ENCODE peak calls at places on chromosomes 2 and 18, in nine cellular contexts. R is adrenal gland, A is testis, V is A549, U is body of pancreas, S is endothelial cell of umbilical vein, T is prostate gland, Q is esophagus muscularis mucosa, P is stomach. Z is an unnamed sample.
A peak's percentile ranks its signal among the peaks of the same experiment; 100 is the strongest.

GRCh38 chr18:33906046-33906445 is 318.7 kb downstream of the NOL4 start:
- DNase-seq in R (no peak), A (no peak), V (no peak), U (no peak), S (no peak), T (no peak), Q (no peak), P (no peak), Z (no peak)

GRCh38 chr2:72985891-72986683 is 68.8 kb downstream of the EMX1 start:
- DNase-seq in R (peak; percentile 38), A (no peak), V (no peak), U (peak; percentile 30), S (no peak), T (no peak), Q (no peak), P (peak; percentile 72), Z (peak; percentile 77)

GRCh38 chr2:58240595-58240937 is 559 bp downstream of the FANCL start:
- DNase-seq in R (no peak), A (no peak), V (no peak), U (no peak), S (no peak), T (no peak), Q (no peak), P (no peak), Z (no peak)

GRCh38 chr2:237427807-237428506 is 14.0 kb upstream of the COL6A3 start:
- DNase-seq in R (no peak), A (no peak), V (no peak), U (no peak), S (no peak), T (no peak), Q (no peak), P (no peak), Z (no peak)

GRCh38 chr2:40611196-40611595 is 159.3 kb upstream of the SLC8A1 start:
- DNase-seq in R (no peak), A (no peak), V (no peak), U (no peak), S (no peak), T (no peak), Q (no peak), P (no peak), Z (no peak)

GRCh38 chr2:163551974-163552373 is 183.8 kb downstream of the FIGN start:
- DNase-seq in R (no peak), A (no peak), V (no peak), U (no peak), S (no peak), T (no peak), Q (no peak), P (no peak), Z (no peak)

GRCh38 chr2:231362785-231363184 is 32.7 kb upstream of the B3GNT7 start:
- DNase-seq in R (no peak), A (no peak), V (no peak), U (no peak), S (no peak), T (no peak), Q (no peak), P (no peak), Z (no peak)

GRCh38 chr2:233674995-233675394 is 3.3 kb downstream of the UGT1A9 start:
- DNase-seq in R (no peak), A (no peak), V (no peak), U (no peak), S (no peak), T (no peak), Q (no peak), P (no peak), Z (no peak)

GRCh38 chr2:226994775-226995174 is 158.9 kb downstream of the RHBDD1 start:
- DNase-seq in R (no peak), A (no peak), V (peak; percentile 11), U (no peak), S (no peak), T (no peak), Q (no peak), P (no peak), Z (no peak)

GRCh38 chr2:220553150-220553549 is 925.7 kb downstream of the SLC4A3 start:
- DNase-seq in R (no peak), A (no peak), V (no peak), U (no peak), S (no peak), T (no peak), Q (peak; percentile 29), P (no peak), Z (no peak)

GRCh38 chr18:59540819-59541218 is 156.4 kb downstream of the CCBE1 start:
- DNase-seq in R (no peak), A (no peak), V (no peak), U (no peak), S (no peak), T (no peak), Q (no peak), P (no peak), Z (no peak)

GRCh38 chr18:2897015-2897414 is 50.2 kb downstream of the EMILIN2 start:
- DNase-seq in R (no peak), A (no peak), V (no peak), U (no peak), S (no peak), T (no peak), Q (no peak), P (no peak), Z (no peak)

GRCh38 chr18:61400714-61401113 is 67.5 kb downstream of the CDH20 start:
- DNase-seq in R (no peak), A (no peak), V (no peak), U (no peak), S (peak; percentile 62), T (no peak), Q (no peak), P (no peak), Z (no peak)

GRCh38 chr2:45137941-45138695 is 128.9 kb upstream of the SIX2 start:
- DNase-seq in R (no peak), A (no peak), V (no peak), U (no peak), S (no peak), T (no peak), Q (no peak), P (no peak), Z (no peak)

GRCh38 chr2:45132551-45132950 is 123.3 kb upstream of the SIX2 start:
- DNase-seq in R (no peak), A (no peak), V (no peak), U (no peak), S (no peak), T (no peak), Q (no peak), P (no peak), Z (no peak)

GRCh38 chr2:45131587-45131986 is 122.3 kb upstream of the SIX2 start:
- DNase-seq in R (no peak), A (peak; percentile 65), V (no peak), U (no peak), S (no peak), T (no peak), Q (no peak), P (no peak), Z (no peak)

GRCh38 chr2:45134014-45134413 is 124.8 kb upstream of the SIX2 start:
- DNase-seq in R (no peak), A (no peak), V (no peak), U (no peak), S (peak; percentile 25), T (no peak), Q (no peak), P (no peak), Z (no peak)

DNA sequence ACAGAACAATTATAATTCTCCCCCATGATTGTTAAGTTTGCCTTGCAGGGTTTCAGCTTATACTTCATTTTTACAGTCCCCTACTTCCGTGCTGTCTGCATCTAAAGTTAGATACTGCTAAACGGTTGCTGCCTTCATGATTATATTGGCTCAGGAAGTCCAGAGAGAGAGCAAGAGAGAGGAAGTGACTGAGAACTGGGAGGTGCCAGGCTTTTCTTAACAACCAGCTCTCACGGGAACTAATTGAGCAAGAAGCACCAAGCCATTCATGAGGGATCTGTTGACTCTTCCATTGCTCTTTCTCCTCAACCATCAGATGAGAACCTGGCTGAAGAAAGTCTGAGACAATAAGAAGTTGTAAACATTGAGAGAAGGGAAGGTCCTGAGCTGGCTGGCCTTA is 125.5 kb upstream of the SIX2 start:
- DNase-seq in R (peak; percentile 12), A (no peak), V (peak; percentile 11), U (no peak), S (peak; percentile 62), T (no peak), Q (no peak), P (no peak), Z (no peak)
- TF ChIP-seq POLR2A in R (no peak), A (no peak), V (no peak), U (no peak), S (no peak), T (no peak), Q (no peak), P (no peak), Z (no peak)

GRCh38 chr2:134124047-134124753 is 129.7 kb upstream of the MGAT5 start:
- DNase-seq in R (no peak), A (no peak), V (no peak), U (peak; percentile 43), S (no peak), T (no peak), Q (no peak), P (peak; percentile 65), Z (no peak)
- H3K4me1 ChIP-seq in R (peaks cover 33% of the 10 kb centered on the region), A (peaks cover under 1% of the 10 kb centered on the region), V (peaks cover 22% of the 10 kb centered on the region), U (peaks cover 76% of the 10 kb centered on the region), S (peaks cover 13% of the 10 kb centered on the region), T (no peaks in the 10 kb centered on the region), Q (peaks cover 68% of the 10 kb centered on the region), P (peaks cover 69% of the 10 kb centered on the region), Z (peaks cover 18% of the 10 kb centered on the region)

GRCh38 chr2:25435421-25435820 is 93.7 kb upstream of the DNMT3A start:
- DNase-seq in R (no peak), A (no peak), V (no peak), U (no peak), S (no peak), T (no peak), Q (no peak), P (no peak), Z (no peak)

GRCh38 chr2:25430556-25430955 is 88.8 kb upstream of the DNMT3A start:
- DNase-seq in R (no peak), A (no peak), V (no peak), U (no peak), S (no peak), T (no peak), Q (no peak), P (no peak), Z (no peak)

GRCh38 chr2:25426326-25426725 is 84.6 kb upstream of the DNMT3A start:
- DNase-seq in R (no peak), A (no peak), V (no peak), U (no peak), S (no peak), T (no peak), Q (no peak), P (no peak), Z (no peak)

GRCh38 chr2:25431604-25432003 is 89.9 kb upstream of the DNMT3A start:
- DNase-seq in R (no peak), A (no peak), V (no peak), U (no peak), S (no peak), T (no peak), Q (no peak), P (no peak), Z (no peak)
- TF ChIP-seq POLR2A in R (no peak), A (no peak), V (no peak), U (no peak), S (no peak), T (no peak), Q (no peak), P (no peak), Z (no peak)

DNA sequence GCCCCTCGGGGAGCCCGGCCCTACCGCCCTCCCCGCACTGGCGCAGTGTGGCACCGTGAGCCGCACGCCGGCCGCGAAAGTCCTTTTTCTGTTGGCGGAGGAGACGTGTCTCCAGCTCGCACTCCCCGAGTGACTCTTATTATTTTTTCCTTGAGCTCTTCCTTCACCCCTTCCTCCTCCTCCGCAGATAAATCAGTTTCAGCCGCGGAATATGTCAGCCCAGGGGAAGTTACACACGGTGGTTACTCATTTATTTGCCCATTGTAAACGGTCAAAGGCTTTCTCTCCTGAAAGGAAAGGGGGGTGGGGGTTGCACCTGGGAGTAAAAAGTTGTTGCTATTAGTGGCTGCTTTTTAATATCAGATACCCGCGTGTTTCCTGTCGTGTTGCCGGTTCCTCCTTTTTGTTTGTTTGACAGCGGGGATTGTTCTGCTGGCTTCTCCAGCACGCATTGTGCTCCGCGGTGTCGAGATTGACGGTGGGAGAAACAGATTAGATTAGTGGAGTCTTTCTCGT is 1.5 kb downstream of the CRIM1 start:
- DNase-seq in R (peak; percentile 41), A (peak; percentile 40), V (no peak), U (no peak), S (peak; percentile 85), T (no peak), Q (no peak), P (no peak), Z (no peak)
- H3K4me1 ChIP-seq in R (peaks cover 23% of the 10 kb centered on the region), A (peaks cover 29% of the 10 kb centered on the region), V (peaks cover 55% of the 10 kb centered on the region), U (peaks cover 31% of the 10 kb centered on the region), S (peaks cover 56% of the 10 kb centered on the region), T (no peaks in the 10 kb centered on the region), Q (peaks cover 77% of the 10 kb centered on the region), P (peaks cover 47% of the 10 kb centered on the region), Z (no peaks in the 10 kb centered on the region)